ENCODE peak calls at places on chromosome 4, in eight cellular contexts. L is lower lobe of right lung, M is kidney, O is hepatocyte, D is cardiac muscle cell, Q is SJSA1, I is RWPE2, E is esophagus muscularis mucosa. S is an unnamed sample.

GRCh38 chr4:141455651-141456050 is 180.7 kb upstream of the IL15 start:
- DNase-seq in L (no peak), O (no peak), E (no peak), M (no peak), D (no peak), Q (no peak), I (no peak), S (no peak)

GRCh38 chr4:80767944-80768343 is 262.6 kb upstream of the BMP3 start:
- DNase-seq in M (no peak), D (no peak), Q (no peak), L (no peak), E (no peak), I (no peak), O (no peak), S (no peak)

GRCh38 chr4:92101609-92102231 is 202.0 kb upstream of the GRID2 start:
- DNase-seq in L (no peak), Q (no peak), D (no peak), M (no peak), I (no peak), O (no peak), E (no peak), S (no peak)

GRCh38 chr4:101306225-101306624 is 41.1 kb downstream of the PPP3CA start:
- DNase-seq in E (no peak), M (no peak), D (peak; percentile 13), L (peak; percentile 54), Q (peak; percentile 32), I (no peak), O (no peak), S (no peak)

GRCh38 chr4:83125738-83126141 is 11.2 kb upstream of the PLAC8 start:
- DNase-seq in E (no peak), I (no peak), D (no peak), O (peak; percentile 20), L (no peak), Q (no peak), M (no peak), S (no peak)

GRCh38 chr4:110619001-110619350 is 3.9 kb downstream of the PITX2 start:
- DNase-seq in O (no peak), E (peak; percentile 74), M (no peak), I (no peak), L (no peak), Q (no peak), D (no peak), S (no peak)

GRCh38 chr4:146957252-146957651 is 11.6 kb upstream of the TTC29 start:
- DNase-seq in E (no peak), D (no peak), O (no peak), I (peak; percentile 81), M (no peak), L (no peak), Q (peak; percentile 28), S (no peak)

GRCh38 chr4:168524006-168524405 is 27.2 kb downstream of the PALLD start:
- DNase-seq in L (no peak), D (no peak), M (no peak), E (no peak), I (no peak), O (no peak), Q (peak; percentile 73), S (no peak)

GRCh38 chr4:126470862-126471261 is 1156.1 kb downstream of the FAT4 start:
- DNase-seq in I (no peak), Q (no peak), O (no peak), D (no peak), E (no peak), M (no peak), L (no peak), S (no peak)

GRCh38 chr4:23006756-23007155 is 314.0 kb downstream of the GBA3 start:
- DNase-seq in M (no peak), L (no peak), Q (peak; percentile 52), O (no peak), I (no peak), D (no peak), E (no peak), S (no peak)

GRCh38 chr4:38620025-38620424 is 44.0 kb upstream of the KLF3 start:
- DNase-seq in Q (no peak), O (no peak), L (no peak), D (no peak), I (no peak), M (no peak), E (no peak), S (no peak)

GRCh38 chr4:107808572-107808971 is 16.2 kb upstream of the SGMS2 start:
- DNase-seq in E (no peak), O (no peak), Q (no peak), M (no peak), L (no peak), I (no peak), D (no peak), S (no peak)

GRCh38 chr4:78534286-78534955 is 17.1 kb upstream of the ANXA3 start:
- DNase-seq in O (no peak), M (no peak), D (no peak), E (no peak), Q (peak; percentile 43), L (no peak), I (no peak), S (no peak)

GRCh38 chr4:100933628-100934027 is 413.7 kb downstream of the PPP3CA start:
- DNase-seq in I (no peak), M (no peak), E (no peak), D (no peak), L (no peak), O (peak; percentile 16), Q (peak; percentile 7), S (no peak)

GRCh38 chr4:122733805-122734155 is 1.3 kb downstream of the BBS12 start:
- DNase-seq in I (no peak), O (no peak), L (no peak), M (no peak), Q (no peak), E (no peak), D (peak; percentile 13), S (no peak)
- H3K27ac ChIP-seq in I (peak overlapping the region; percentile 59), O (peak overlapping the region; percentile 91), L (no peak overlapping the region), M (peak overlapping the region; percentile 96), Q (no peak overlapping the region), E (peak overlapping the region; percentile 92), D (peak overlapping the region; percentile 84), S (no peak overlapping the region)

GRCh38 chr4:88599298-88599697 is 7.0 kb downstream of the HERC3 start:
- DNase-seq in D (no peak), O (no peak), M (no peak), I (no peak), Q (peak; percentile 75), L (no peak), E (no peak), S (no peak)

GRCh38 chr4:88599714-88600113 is 7.4 kb downstream of the HERC3 start:
- DNase-seq in Q (no peak), D (no peak), I (no peak), E (no peak), M (no peak), O (no peak), L (no peak), S (no peak)

GRCh38 chr4:88592600-88593448 is 544 bp downstream of the HERC3 start:
- DNase-seq in D (peak; percentile 76), I (peak; percentile 95), M (peak; percentile 95), L (peak; percentile 91), E (peak; percentile 93), O (peak; percentile 91), Q (peak; percentile 77), S (peak; percentile 93)

GRCh38 chr4:88600129-88600849 is 8.0 kb downstream of the HERC3 start:
- DNase-seq in I (no peak), E (no peak), L (no peak), D (no peak), Q (peak; percentile 61), M (no peak), O (no peak), S (no peak)

GRCh38 chr4:88597970-88598369 is 5.7 kb downstream of the HERC3 start:
- DNase-seq in Q (no peak), O (no peak), M (no peak), I (no peak), L (no peak), E (no peak), D (peak; percentile 30), S (no peak)
- H3K4me1 ChIP-seq in Q (peaks cover 28% of the 10 kb centered on the region), O (peaks cover 15% of the 10 kb centered on the region), M (peaks cover 15% of the 10 kb centered on the region), I (peaks cover 60% of the 10 kb centered on the region), L (peaks cover 44% of the 10 kb centered on the region), E (peaks cover 72% of the 10 kb centered on the region), D (peaks cover 58% of the 10 kb centered on the region), S (peaks cover 8% of the 10 kb centered on the region)

DNA sequence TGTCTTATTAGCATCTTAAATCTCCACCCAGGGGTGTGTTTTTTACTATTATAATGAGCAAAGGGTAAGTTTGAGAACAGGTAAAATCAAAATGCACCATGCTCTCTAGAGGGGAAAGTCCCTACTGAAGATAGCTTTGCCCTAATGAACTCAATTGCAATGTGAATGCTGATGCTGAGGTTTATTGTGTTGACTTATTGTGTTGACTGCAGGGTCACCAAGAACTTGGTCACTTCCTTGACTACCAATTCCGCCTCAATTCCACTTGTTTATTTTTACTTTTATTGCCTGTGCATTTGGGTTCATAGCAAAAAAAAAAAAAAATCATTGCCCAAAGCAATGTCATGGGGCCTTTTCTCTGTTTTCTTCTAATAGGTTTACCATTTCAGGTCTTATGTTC is 67.7 kb upstream of the SRD5A3 start:
- DNase-seq in D (no peak), Q (no peak), E (no peak), M (no peak), O (peak; percentile 8), L (no peak), I (no peak), S (no peak)
- H3K9me3 ChIP-seq in D (no peaks in the 10 kb centered on the region), Q (no peaks in the 10 kb centered on the region), E (no peaks in the 10 kb centered on the region), M (peaks cover 2% of the 10 kb centered on the region), O (no peaks in the 10 kb centered on the region), L (no peaks in the 10 kb centered on the region), I (peaks cover 2% of the 10 kb centered on the region), S (no peaks in the 10 kb centered on the region)

GRCh38 chr4:6957148-6957520 is 47.5 kb downstream of the TBC1D14 start:
- DNase-seq in M (no peak), D (no peak), E (no peak), L (no peak), O (no peak), I (no peak), Q (no peak), S (no peak)

GRCh38 chr4:6956087-6956433 is 46.4 kb downstream of the TBC1D14 start:
- DNase-seq in Q (no peak), M (peak; percentile 43), I (no peak), E (no peak), L (no peak), O (no peak), D (no peak), S (no peak)

GRCh38 chr4:6956434-6957147 is 47.0 kb downstream of the TBC1D14 start:
- DNase-seq in I (no peak), M (no peak), D (no peak), O (no peak), Q (no peak), E (no peak), L (no peak), S (no peak)

GRCh38 chr4:6953751-6954380 is 44.2 kb downstream of the TBC1D14 start:
- DNase-seq in Q (no peak), O (peak; percentile 75), I (no peak), E (no peak), M (peak; percentile 97), D (peak; percentile 73), L (peak; percentile 75), S (peak; percentile 93)

DNA sequence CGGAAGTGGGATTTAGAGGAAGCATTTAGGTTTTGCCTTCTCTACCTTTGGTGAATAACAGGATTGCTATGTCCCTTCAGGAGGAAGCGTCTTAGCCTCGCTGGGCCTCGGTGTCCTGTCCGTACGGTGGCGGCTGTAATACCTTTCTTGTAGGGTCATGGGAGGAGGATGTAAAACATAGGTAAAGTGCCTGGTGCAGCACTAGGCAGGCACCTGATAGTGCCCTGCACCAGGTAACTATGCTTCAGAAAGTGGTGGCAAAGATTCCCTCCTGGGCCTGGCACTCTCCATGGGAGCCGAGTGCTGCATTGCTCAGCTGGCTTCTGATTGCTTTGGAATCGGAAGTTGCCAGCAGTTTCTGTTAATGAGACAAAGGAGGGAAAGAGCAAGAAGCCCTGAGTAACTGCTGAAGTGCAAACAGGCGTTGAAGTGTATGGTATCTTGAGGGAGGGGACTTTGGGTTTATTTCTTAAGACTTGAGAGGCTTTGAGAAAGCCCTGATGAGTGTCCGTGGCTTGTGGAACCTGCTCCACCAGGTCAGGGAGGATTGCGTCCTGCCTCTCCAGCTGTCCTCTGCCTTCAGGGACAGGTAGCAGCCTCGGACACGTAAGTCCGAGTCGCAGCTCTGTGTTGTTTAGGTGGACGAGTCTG is 45.8 kb downstream of the TBC1D14 start:
- DNase-seq in Q (no peak), O (peak; percentile 60), E (no peak), D (no peak), I (no peak), L (peak; percentile 81), M (peak; percentile 51), S (no peak)
- H3K27ac ChIP-seq in Q (no peak overlapping the region), O (peak overlapping the region; percentile 93), E (no peak overlapping the region), D (no peak overlapping the region), I (peak overlapping the region; percentile 48), L (peak overlapping the region; percentile 68), M (peak overlapping the region; percentile 84), S (no peak overlapping the region)

S was measured in right cardiac atrium.